ENCODE peak calls at places on chromosome X, in seven cellular contexts. O, Y, B, E, F, X and U are unnamed samples. For H3K36me3, the result is how much of the 10 kb centered on the place peaks cover.

GRCh38 chrX:120419465-120419864 is 49.6 kb downstream of the LAMP2 start:
- DNase-seq in O (no peak), Y (no peak), B (no peak), E (no peak), F (no peak), X (no peak), U (peak)

GRCh38 chrX:30278365-30278764 is 30.8 kb downstream of the NR0B1 start:
- DNase-seq in O (no peak), Y (no peak), B (no peak), E (no peak), F (no peak), X (no peak), U (no peak)

GRCh38 chrX:26909728-26910127 is 553.4 kb downstream of the PPP4R3C start:
- DNase-seq in O (no peak), Y (no peak), B (no peak), E (no peak), F (no peak), X (no peak), U (no peak)

GRCh38 chrX:124680287-124680686 is 333.9 kb downstream of the SH2D1A start:
- DNase-seq in O (no peak), Y (no peak), B (no peak), E (no peak), F (no peak), X (no peak), U (no peak)

GRCh38 chrX:64427787-64428186 is 32.5 kb upstream of the MTMR8 start:
- DNase-seq in O (no peak), Y (no peak), B (no peak), E (no peak), F (no peak), X (no peak), U (no peak)

GRCh38 chrX:40065291-40066046 is 32.3 kb downstream of the BCOR start:
- DNase-seq in O (no peak), Y (no peak), B (no peak), E (no peak), F (no peak), X (no peak), U (no peak)

GRCh38 chrX:31508338-31508737 is 436.5 kb upstream of the FTHL17 start:
- DNase-seq in O (no peak), Y (peak), B (no peak), E (no peak), F (no peak), X (no peak), U (peak)

GRCh38 chrX:77595848-77596247 is 148.7 kb downstream of the FGF16 start:
- DNase-seq in O (no peak), Y (no peak), B (no peak), E (no peak), F (no peak), X (no peak), U (no peak)

GRCh38 chrX:84320606-84321005 is 132.6 kb upstream of the RPS6KA6 start:
- DNase-seq in O (no peak), Y (no peak), B (no peak), E (no peak), F (no peak), X (no peak), U (no peak)

GRCh38 chrX:124001581-124001980 is 40.1 kb downstream of the STAG2 start:
- DNase-seq in O (no peak), Y (no peak), B (no peak), E (no peak), F (no peak), X (no peak), U (no peak)

GRCh38 chrX:21374163-21374993 is at the start of gene CNKSR2:
- DNase-seq in O (no peak), Y (no peak), B (peak), E (peak), F (peak), X (no peak), U (peak)

GRCh38 chrX:8704184-8704583 is 27.8 kb downstream of the ANOS1 start:
- DNase-seq in O (no peak), Y (no peak), B (no peak), E (no peak), F (no peak), X (no peak), U (no peak)

GRCh38 chrX:133493366-133493765 is 78.1 kb upstream of the GPC4 start:
- DNase-seq in O (no peak), Y (no peak), B (no peak), E (no peak), F (no peak), X (no peak), U (no peak)

GRCh38 chrX:7706032-7706431 is 136.9 kb upstream of the VCX start:
- DNase-seq in O (no peak), Y (no peak), B (no peak), E (no peak), F (no peak), X (no peak), U (no peak)

GRCh38 chrX:38036471-38036870 is 30.1 kb downstream of the SYTL5 start:
- DNase-seq in O (no peak), Y (no peak), B (no peak), E (no peak), F (no peak), X (no peak), U (no peak)

GRCh38 chrX:134691453-134691852 is 33.2 kb upstream of the PLAC1 start:
- DNase-seq in O (no peak), Y (no peak), B (no peak), E (no peak), F (no peak), X (no peak), U (no peak)

GRCh38 chrX:11109968-11110367 is 1.2 kb upstream of the HCCS start:
- DNase-seq in O (no peak), Y (no peak), B (no peak), E (no peak), F (no peak), X (no peak), U (no peak)

GRCh38 chrX:86910027-86910426 is 607.6 kb upstream of the KLHL4 start:
- DNase-seq in O (no peak), Y (no peak), B (no peak), E (no peak), F (no peak), X (no peak), U (no peak)

GRCh38 chrX:15989716-15990115 is 133.6 kb upstream of the GRPR start:
- DNase-seq in O (no peak), Y (no peak), B (no peak), E (no peak), F (no peak), X (no peak), U (no peak)

GRCh38 chrX:10484683-10485247 is 135.6 kb downstream of the MID1 start:
- DNase-seq in O (no peak), Y (no peak), B (no peak), E (no peak), F (no peak), X (no peak), U (no peak)

GRCh38 chrX:10176121-10177003 is 19.6 kb downstream of the CLCN4 start:
- DNase-seq in O (no peak), Y (no peak), B (no peak), E (peak), F (no peak), X (no peak), U (no peak)

GRCh38 chrX:69262036-69262905 is 97.0 kb upstream of the PJA1 start:
- DNase-seq in O (peak), Y (no peak), B (no peak), E (no peak), F (no peak), X (peak), U (no peak)

GRCh38 chrX:51899741-51900140 is 6.3 kb downstream of the MAGED1 start:
- DNase-seq in O (no peak), Y (no peak), B (no peak), E (no peak), F (no peak), X (no peak), U (no peak)

GRCh38 chrX:53071604-53072417 is 10.4 kb upstream of the TSPYL2 start:
- DNase-seq in O (peak), Y (peak), B (peak), E (peak), F (no peak), X (peak), U (peak)

GRCh38 chrX:140057001-140057411 is 91.7 kb upstream of the CXorf66 start:
- DNase-seq in O (peak), Y (peak), B (peak), E (peak), F (peak), X (peak), U (peak)

GRCh38 chrX:38806054-38806389 is 4.8 kb downstream of the MID1IP1 start:
- DNase-seq in O (no peak), Y (no peak), B (no peak), E (no peak), F (no peak), X (no peak), U (no peak)

GRCh38 chrX:136310411-136310810 is 9.6 kb downstream of the ADGRG4 start:
- DNase-seq in O (no peak), Y (no peak), B (no peak), E (no peak), F (no peak), X (no peak), U (no peak)

GRCh38 chrX:43969504-43970501 is 3.4 kb downstream of the NDP start:
- DNase-seq in O (no peak), Y (peak), B (no peak), E (no peak), F (no peak), X (peak), U (no peak)

DNA sequence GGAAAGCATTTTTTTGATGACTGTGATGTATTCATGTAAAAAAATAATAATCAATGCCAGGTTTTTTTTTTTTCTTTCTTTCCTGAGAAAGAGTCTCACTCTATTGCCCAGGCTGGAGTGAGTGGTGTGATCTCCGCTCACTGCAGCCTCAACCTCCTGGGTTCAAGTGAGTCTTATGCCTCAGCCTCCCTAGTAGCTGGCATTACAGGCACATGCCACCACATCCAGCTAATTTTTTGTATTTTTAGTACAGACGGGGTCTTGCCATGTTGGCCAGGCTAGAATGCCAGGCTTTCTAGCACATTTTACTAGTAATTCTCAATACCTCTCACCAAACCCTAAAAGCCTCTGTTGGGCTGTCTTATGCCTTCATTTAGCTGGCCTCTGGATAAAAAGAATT is 25.7 kb downstream of the GPM6B start:
- DNase-seq in O (no peak), Y (no peak), B (no peak), E (no peak), F (no peak), X (no peak), U (no peak)
- H3K27ac ChIP-seq in O (no peak), Y (peak), B (no peak), E (no peak), F (no peak), X (no peak), U (no peak)

GRCh38 chrX:47129879-47130358 is 14.6 kb downstream of the NDUFB11 start:
- DNase-seq in O (no peak), Y (no peak), B (no peak), E (no peak), F (no peak), X (no peak), U (no peak)

GRCh38 chrX:47133493-47133892 is 11.0 kb downstream of the NDUFB11 start:
- DNase-seq in O (peak), Y (no peak), B (no peak), E (no peak), F (no peak), X (no peak), U (no peak)

GRCh38 chrX:47129157-47129878 is 15.2 kb downstream of the NDUFB11 start:
- DNase-seq in O (peak), Y (peak), B (peak), E (peak), F (peak), X (peak), U (peak)
- TF ChIP-seq POLR2A in O (peak), Y (peak), B (no peak), E (no peak), F (no peak), X (no peak), U (peak)

GRCh38 chrX:107288676-107289075 is 82.3 kb downstream of the DNAAF6 start:
- DNase-seq in O (no peak), Y (no peak), B (no peak), E (no peak), F (no peak), X (no peak), U (no peak)
- H3K36me3 ChIP-seq in O (under half), Y (under half), B (under half), E (under half), F (under half), X (under half), U (under half)

GRCh38 chrX:46840946-46841740 is 4.3 kb downstream of the RP2 start:
- DNase-seq in O (no peak), Y (no peak), B (no peak), E (no peak), F (no peak), X (no peak), U (no peak)

GRCh38 chrX:46838482-46838857 is 1.6 kb downstream of the RP2 start:
- DNase-seq in O (no peak), Y (no peak), B (no peak), E (no peak), F (no peak), X (no peak), U (no peak)

GRCh38 chrX:46836701-46837542 is at the start of gene RP2:
- DNase-seq in O (peak), Y (peak), B (peak), E (peak), F (peak), X (peak), U (peak)

GRCh38 chrX:46837543-46838481 is 969 bp downstream of the RP2 start:
- DNase-seq in O (no peak), Y (no peak), B (no peak), E (no peak), F (no peak), X (no peak), U (no peak)

DNA sequence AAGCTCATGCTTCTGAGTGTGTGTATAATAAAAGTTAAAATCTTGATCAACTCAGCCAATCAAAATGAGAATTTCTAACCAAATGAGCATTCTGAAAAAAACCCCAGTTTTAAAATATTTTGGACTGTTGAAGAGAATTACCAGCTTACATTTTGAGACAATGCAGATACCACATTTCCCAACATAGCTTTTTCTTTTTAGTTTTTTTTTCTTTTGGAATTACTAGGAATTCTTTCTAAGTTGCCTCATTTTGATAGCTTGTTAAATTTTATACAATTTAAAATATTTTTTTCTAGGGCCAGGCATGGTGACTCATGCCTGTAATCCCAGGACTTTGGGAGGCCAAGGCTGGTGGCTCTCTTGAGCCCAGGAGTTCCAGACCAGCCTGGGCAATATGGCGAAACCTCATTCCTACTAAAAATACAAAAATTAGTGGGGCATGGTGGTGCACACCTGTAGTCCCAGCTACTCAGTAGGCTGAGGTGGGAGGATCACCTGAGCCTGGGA is 2.2 kb downstream of the RP2 start:
- DNase-seq in O (no peak), Y (no peak), B (no peak), E (no peak), F (no peak), X (no peak), U (no peak)
- H3K27ac ChIP-seq in O (no peak), Y (no peak), B (no peak), E (no peak), F (no peak), X (no peak), U (no peak)

GRCh38 chrX:2498781-2499302 is 1.9 kb downstream of the DHRSX start:
- DNase-seq in O (peak), Y (no peak), B (no peak), E (peak), F (no peak), X (no peak), U (peak)

GRCh38 chrX:2500681-2501151 is at the start of the genes DHRSX and ZBED1:
- DNase-seq in O (peak), Y (no peak), B (peak), E (peak), F (peak), X (no peak), U (peak)

GRCh38 chrX:2500091-2500680 is 590 bp downstream of the DHRSX start:
- DNase-seq in O (peak), Y (no peak), B (peak), E (peak), F (peak), X (no peak), U (peak)

GRCh38 chrX:2499507-2499906 is 1.3 kb downstream of the DHRSX start:
- DNase-seq in O (no peak), Y (no peak), B (no peak), E (peak), F (no peak), X (no peak), U (no peak)

GRCh38 chrX:2497961-2498780 is 2.6 kb downstream of the DHRSX start:
- DNase-seq in O (no peak), Y (no peak), B (no peak), E (peak), F (no peak), X (no peak), U (peak)
- TF ChIP-seq POLR2A in O (no peak), Y (no peak), B (no peak), E (no peak), F (no peak), X (no peak), U (no peak)

GRCh38 chrX:2620576-2620975 is 70.5 kb upstream of the CD99 start:
- DNase-seq in O (no peak), Y (no peak), B (no peak), E (no peak), F (no peak), X (no peak), U (no peak)
- H3K36me3 ChIP-seq in O (under half), Y (under half), B (half or more), E (half or more), F (half or more), X (under half), U (under half)

GRCh38 chrX:42220083-42220482 is 296.7 kb upstream of the CASK start:
- DNase-seq in O (no peak), Y (no peak), B (no peak), E (no peak), F (no peak), X (no peak), U (no peak)
- H3K27ac ChIP-seq in O (no peak), Y (no peak), B (no peak), E (no peak), F (no peak), X (no peak), U (no peak)

DNA sequence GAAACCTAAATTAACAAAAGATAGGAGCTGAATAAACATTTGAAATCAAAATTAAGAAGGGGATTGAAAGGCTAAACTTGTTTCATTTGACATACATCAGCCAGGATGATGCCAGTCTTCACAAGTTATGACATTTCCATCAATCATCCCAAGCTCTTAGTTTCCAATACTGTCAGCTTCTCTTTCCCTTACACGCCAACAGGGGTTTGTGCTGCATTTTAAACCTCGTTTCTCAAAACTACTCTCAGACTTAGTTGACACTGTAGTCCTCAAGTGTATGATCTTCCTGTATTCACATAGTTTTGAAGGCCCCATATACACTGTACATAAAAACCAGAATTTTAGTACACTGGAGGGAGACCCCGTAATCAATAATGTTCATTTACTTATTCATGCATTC is 840 bp upstream of the P2RY10 start:
- DNase-seq in O (no peak), Y (no peak), B (no peak), E (no peak), F (no peak), X (no peak), U (no peak)
- TF ChIP-seq POLR2A in O (no peak), Y (no peak), B (no peak), E (no peak), F (no peak), X (no peak), U (no peak)